ENCODE peak calls at places on chromosome 1, in seven cellular contexts. X is RCC 7860; D is GM12891; W is pons; I is activated naive CD4-positive, alpha-beta T cell; E is cardiac fibroblast; F is GM03348. T is an unnamed sample.

GRCh38 chr1:55375617-55376258 is 160.6 kb upstream of the USP24 start:
- DNase-seq in I (no peak), E (peak; percentile 72), F (peak; percentile 77), X (peak; percentile 33), D (peak; percentile 28), W (peak; percentile 78), T (peak; percentile 21)

GRCh38 chr1:227357229-227358078 is 39.2 kb upstream of the CDC42BPA start:
- DNase-seq in E (peak; percentile 94), F (peak; percentile 81), W (no peak), I (no peak), D (no peak), X (peak; percentile 83), T (no peak)

GRCh38 chr1:225733254-225733653 is 44.4 kb upstream of the SRP9 start:
- DNase-seq in E (peak; percentile 26), F (no peak), D (no peak), X (no peak), I (no peak), W (no peak), T (no peak)

GRCh38 chr1:90687747-90688146 is 29.4 kb downstream of the BARHL2 start:
- DNase-seq in W (no peak), X (no peak), I (no peak), D (no peak), F (no peak), E (no peak), T (no peak)

GRCh38 chr1:204837440-204838084 is 33.1 kb upstream of the NFASC start:
- DNase-seq in F (peak; percentile 73), W (no peak), E (peak; percentile 65), D (no peak), X (peak; percentile 12), I (no peak), T (no peak)

GRCh38 chr1:203638914-203639313 is 12.3 kb downstream of the ATP2B4 start:
- DNase-seq in D (no peak), W (no peak), F (no peak), E (peak; percentile 49), X (no peak), I (no peak), T (no peak)

GRCh38 chr1:102628008-102628736 is 480.1 kb downstream of the COL11A1 start:
- DNase-seq in E (no peak), D (no peak), F (peak; percentile 3), I (no peak), X (no peak), W (peak; percentile 74), T (no peak)

GRCh38 chr1:30058966-30059365 is 664.4 kb downstream of the MATN1 start:
- DNase-seq in D (no peak), F (peak; percentile 37), W (no peak), E (peak; percentile 24), X (peak; percentile 40), I (no peak), T (no peak)

GRCh38 chr1:27011976-27012563 is 580 bp downstream of the TENT5B start:
- DNase-seq in F (no peak), X (no peak), W (no peak), I (no peak), D (no peak), E (no peak), T (no peak)

GRCh38 chr1:66981679-66982078 is 56.9 kb downstream of the MIER1 start:
- DNase-seq in I (no peak), W (peak; percentile 88), E (peak; percentile 18), D (no peak), X (no peak), F (peak; percentile 11), T (no peak)

GRCh38 chr1:57007948-57008347 is 42.1 kb upstream of the C8B start:
- DNase-seq in D (no peak), X (no peak), E (peak; percentile 12), W (no peak), I (no peak), F (no peak), T (no peak)

GRCh38 chr1:9292361-9293240 is at the start of gene SPSB1:
- DNase-seq in W (peak; percentile 70), X (peak; percentile 66), E (peak; percentile 88), F (peak; percentile 90), I (peak; percentile 20), D (no peak), T (no peak)

GRCh38 chr1:241641748-241642592 is 1.8 kb upstream of the CHML start:
- DNase-seq in F (no peak), X (peak; percentile 31), W (no peak), I (no peak), E (peak; percentile 74), D (no peak), T (no peak)

GRCh38 chr1:72485786-72486185 is 203.4 kb upstream of the NEGR1 start:
- DNase-seq in X (no peak), F (peak; percentile 3), W (no peak), E (peak; percentile 5), I (no peak), D (no peak), T (no peak)

GRCh38 chr1:224378855-224379631 is 22.4 kb downstream of the CNIH4 start:
- DNase-seq in I (no peak), F (no peak), X (no peak), W (peak; percentile 23), D (no peak), E (no peak), T (no peak)

GRCh38 chr1:231594749-231595148 is 31.8 kb upstream of the DISC1 start:
- DNase-seq in I (no peak), E (no peak), W (no peak), D (no peak), X (no peak), F (no peak), T (no peak)

GRCh38 chr1:198620951-198621824 is 17.7 kb upstream of the PTPRC start:
- DNase-seq in X (no peak), F (no peak), W (peak; percentile 19), E (no peak), I (peak; percentile 58), D (no peak), T (no peak)

GRCh38 chr1:167501513-167502191 is 16.7 kb downstream of the CD247 start:
- DNase-seq in X (no peak), D (no peak), F (no peak), E (no peak), W (no peak), I (no peak), T (no peak)

GRCh38 chr1:17258758-17259130 is 9.8 kb downstream of the PADI3 start:
- DNase-seq in E (no peak), F (no peak), I (no peak), D (no peak), W (no peak), X (no peak), T (no peak)

GRCh38 chr1:14929547-14930223 is 223.9 kb upstream of the TMEM51 start:
- DNase-seq in X (no peak), W (peak; percentile 58), F (peak; percentile 66), I (no peak), E (peak; percentile 63), D (no peak), T (no peak)

GRCh38 chr1:1281533-1282321 is 1.5 kb downstream of the SCNN1D start:
- DNase-seq in D (no peak), E (no peak), W (no peak), I (no peak), F (peak; percentile 57), X (peak; percentile 83), T (no peak)

GRCh38 chr1:207950750-207951149 is 39.8 kb upstream of the CD34 start:
- DNase-seq in I (no peak), X (no peak), F (no peak), D (no peak), W (no peak), E (no peak), T (no peak)

GRCh38 chr1:202967684-202968281 is 726 bp upstream of the CYB5R1 start:
- DNase-seq in F (no peak), E (no peak), I (no peak), D (peak; percentile 15), W (peak; percentile 63), X (no peak), T (peak; percentile 23)

GRCh38 chr1:10851024-10852013 is 54.9 kb upstream of the CASZ1 start:
- DNase-seq in I (no peak), W (no peak), E (no peak), F (no peak), D (no peak), X (no peak), T (no peak)

GRCh38 chr1:230047114-230047865 is 19.7 kb upstream of the GALNT2 start:
- DNase-seq in I (no peak), F (no peak), W (no peak), X (no peak), D (no peak), E (no peak), T (no peak)

GRCh38 chr1:41683681-41684500 is 199.4 kb upstream of the EDN2 start:
- DNase-seq in F (peak; percentile 43), I (no peak), E (no peak), W (peak; percentile 30), D (no peak), X (peak; percentile 67), T (no peak)

GRCh38 chr1:203480525-203481084 is 5.0 kb downstream of the PRELP start:
- DNase-seq in I (no peak), E (peak; percentile 97), W (no peak), D (no peak), F (peak; percentile 91), X (peak; percentile 59), T (no peak)

GRCh38 chr1:156608981-156609380 is 7.7 kb upstream of the GPATCH4 start:
- DNase-seq in E (no peak), I (peak; percentile 35), X (no peak), W (no peak), D (no peak), F (no peak), T (no peak)

GRCh38 chr1:160410412-160411005 is 10.1 kb downstream of the VANGL2 start:
- DNase-seq in X (no peak), D (no peak), W (no peak), I (no peak), F (no peak), E (peak; percentile 43), T (no peak)

GRCh38 chr1:199701731-199702130 is 325.8 kb upstream of the NR5A2 start:
- DNase-seq in X (no peak), I (no peak), E (no peak), F (peak; percentile 20), W (no peak), D (no peak), T (no peak)